ENCODE peak calls at places on chromosomes 4 and X, in six cellular contexts. I is nucleus accumbens; E is central memory CD4-positive, alpha-beta T cell; Y is T-helper 2 cell; P is IMR-90; W is substantia nigra. H is an unnamed sample.

GRCh38 chr4:14919785-14920184 is 82.5 kb upstream of the CPEB2 start:
- DNase-seq in I (no peak), E (no peak), Y (no peak), P (no peak), W (no peak), H (no peak)

GRCh38 chr4:54218736-54219135 is 10.4 kb upstream of the PDGFRA start:
- DNase-seq in I (no peak), E (no peak), Y (no peak), P (no peak), W (no peak), H (no peak)

GRCh38 chr4:21769404-21770147 is 179.0 kb downstream of the KCNIP4 start:
- DNase-seq in I (no peak), E (no peak), Y (no peak), P (peak), W (no peak), H (no peak)

GRCh38 chr4:140754918-140755810 is 1.0 kb downstream of the TBC1D9 start:
- DNase-seq in I (no peak), E (no peak), Y (no peak), P (no peak), W (no peak), H (no peak)

GRCh38 chrX:154002215-154002719 is 17.4 kb downstream of the IRAK1 start:
- DNase-seq in I (no peak), E (peak), Y (peak), P (peak), W (no peak), H (no peak)

GRCh38 chrX:9902651-9903050 is 64.5 kb upstream of the CLDN34 start:
- DNase-seq in I (no peak), E (no peak), Y (no peak), P (peak), W (no peak), H (no peak)

GRCh38 chr4:105102026-105102425 is 44.6 kb upstream of the TET2 start:
- DNase-seq in I (no peak), E (no peak), Y (no peak), P (no peak), W (no peak), H (no peak)

GRCh38 chr4:106594291-106594952 is 225.8 kb upstream of the GIMD1 start:
- DNase-seq in I (no peak), E (no peak), Y (no peak), P (no peak), W (no peak), H (no peak)

GRCh38 chrX:17081969-17082368 is 135.5 kb downstream of the REPS2 start:
- DNase-seq in I (no peak), E (no peak), Y (no peak), P (no peak), W (no peak), H (no peak)

GRCh38 chrX:38256019-38256418 is 35.3 kb upstream of the SRPX start:
- DNase-seq in I (no peak), E (no peak), Y (no peak), P (no peak), W (no peak), H (no peak)

GRCh38 chr4:126734465-126734864 is 898.3 kb upstream of the INTU start:
- DNase-seq in I (no peak), E (no peak), Y (no peak), P (no peak), W (no peak), H (no peak)

GRCh38 chr4:17580969-17581368 is 4.0 kb downstream of the LAP3 start:
- DNase-seq in I (no peak), E (no peak), Y (no peak), P (peak), W (no peak), H (no peak)

GRCh38 chrX:130086414-130087207 is 23.7 kb downstream of the ELF4 start:
- DNase-seq in I (no peak), E (peak), Y (peak), P (no peak), W (no peak), H (no peak)

GRCh38 chr4:137394000-137394399 is 138.3 kb downstream of the PCDH18 start:
- DNase-seq in I (no peak), E (no peak), Y (no peak), P (no peak), W (no peak), H (no peak)

GRCh38 chrX:53084043-53084570 is 1.9 kb downstream of the TSPYL2 start:
- DNase-seq in I (no peak), E (no peak), Y (no peak), P (peak), W (no peak), H (no peak)

GRCh38 chr4:55445921-55446577 is 50.3 kb downstream of the TMEM165 start:
- DNase-seq in I (no peak), E (no peak), Y (no peak), P (peak), W (no peak), H (no peak)

GRCh38 chr4:53937327-53937726 is 127.1 kb downstream of the CHIC2 start:
- DNase-seq in I (no peak), E (no peak), Y (no peak), P (no peak), W (no peak), H (no peak)

H was measured in hippocampal formation.